ENCODE peak calls at places on chromosomes 6 and 20, in four cellular contexts. U is neural crest cell, E is M059J, M is T follicular helper cell. B is an unnamed sample.

GRCh38 chr6:74936886-74937285 is 269.0 kb downstream of the COL12A1 start:
- DNase-seq in U (no peak), E (peak), M (no peak), B (no peak)

GRCh38 chr6:16947461-16948159 is 154.2 kb upstream of the STMND1 start:
- DNase-seq in U (no peak), E (peak), M (no peak), B (no peak)

GRCh38 chr20:62496525-62497218 is 20.9 kb upstream of the GATA5 start:
- DNase-seq in U (peak), E (no peak), M (no peak), B (no peak)

GRCh38 chr20:2986466-2986865 is 57.0 kb upstream of the GNRH2 start:
- DNase-seq in U (no peak), E (no peak), M (no peak), B (no peak)

GRCh38 chr6:16239090-16239797 is 857 bp downstream of the GMPR start:
- DNase-seq in U (no peak), E (peak), M (no peak), B (peak)

GRCh38 chr6:29708432-29709177 is 14.6 kb upstream of the HLA-F start:
- DNase-seq in U (no peak), E (no peak), M (peak), B (no peak)

GRCh38 chr6:55239099-55239498 is 64.8 kb downstream of the HCRTR2 start:
- DNase-seq in U (no peak), E (peak), M (no peak), B (no peak)

GRCh38 chr20:50391444-50392137 is 118.6 kb upstream of the PTPN1 start:
- DNase-seq in U (no peak), E (no peak), M (no peak), B (no peak)

GRCh38 chr20:24994470-24995368 is 2.2 kb upstream of the APMAP start:
- DNase-seq in U (peak), E (peak), M (peak), B (peak)

GRCh38 chr6:25042599-25042936 is 106.8 kb upstream of the RIPOR2 start:
- DNase-seq in U (no peak), E (no peak), M (no peak), B (no peak)

GRCh38 chr6:39982720-39983119 is 48.5 kb upstream of the MOCS1 start:
- DNase-seq in U (no peak), E (no peak), M (no peak), B (no peak)

GRCh38 chr20:42701948-42702347 is 487.8 kb downstream of the PTPRT start:
- DNase-seq in U (no peak), E (no peak), M (no peak), B (no peak)

GRCh38 chr20:36644032-36644712 is 1.8 kb downstream of the SLA2 start:
- DNase-seq in U (no peak), E (no peak), M (peak), B (no peak)

GRCh38 chr6:6771964-6772363 is 183.4 kb downstream of the LY86 start:
- DNase-seq in U (no peak), E (no peak), M (no peak), B (no peak)

GRCh38 chr6:160991411-160992322 is at the start of gene MAP3K4:
- DNase-seq in U (peak), E (peak), M (peak), B (peak)

GRCh38 chr6:11166948-11167347 is 55.4 kb upstream of the ERVFRD-1 start:
- DNase-seq in U (no peak), E (no peak), M (no peak), B (no peak)

GRCh38 chr6:15351631-15352030 is 105.8 kb downstream of the JARID2 start:
- DNase-seq in U (no peak), E (peak), M (no peak), B (no peak)

B was measured in posterior cingulate gyrus.